ENCODE peak calls at places on chromosome 14, in four cellular contexts. W is GM12865, V is A673, P is glutamatergic neuron. D is an unnamed sample.

GRCh38 chr14:94805726-94806288 is 35.9 kb upstream of the GSC start:
- DNase-seq in P (no peak), W (no peak), V (no peak), D (no peak)

GRCh38 chr14:61455351-61455750 is 134.0 kb downstream of the PRKCH start:
- DNase-seq in W (no peak), P (no peak), V (no peak), D (no peak)

GRCh38 chr14:30560581-30560980 is 1.6 kb downstream of the G2E3 start:
- DNase-seq in W (no peak), P (no peak), V (no peak), D (no peak)

GRCh38 chr14:101836131-101836530 is 74.6 kb downstream of the PPP2R5C start:
- DNase-seq in P (no peak), W (no peak), V (no peak), D (no peak)

GRCh38 chr14:24241829-24242443 is 487 bp downstream of the TINF2 start:
- DNase-seq in P (peak), W (peak), V (peak), D (peak)

GRCh38 chr14:38627163-38627562 is 371.3 kb upstream of the CLEC14A start:
- DNase-seq in W (no peak), P (no peak), V (no peak), D (no peak)

GRCh38 chr14:102431751-102432150 is 69.0 kb downstream of the TECPR2 start:
- DNase-seq in P (no peak), V (no peak), W (no peak), D (no peak)

GRCh38 chr14:64611358-64612020 is 61.7 kb downstream of the PPP1R36 start:
- DNase-seq in V (no peak), P (no peak), W (no peak), D (no peak)

GRCh38 chr14:52551696-52552062 is 626 bp downstream of the TXNDC16 start:
- DNase-seq in W (peak), V (peak), P (no peak), D (no peak)

GRCh38 chr14:56666716-56667115 is 87.1 kb downstream of the TMEM260 start:
- DNase-seq in W (no peak), V (peak), P (no peak), D (no peak)

GRCh38 chr14:61471297-61471980 is 150.1 kb downstream of the PRKCH start:
- DNase-seq in V (no peak), P (no peak), W (no peak), D (no peak)

GRCh38 chr14:37081220-37081619 is 91.2 kb downstream of the SLC25A21 start:
- DNase-seq in P (no peak), W (no peak), V (no peak), D (no peak)

GRCh38 chr14:86462193-86462592 is 932.2 kb downstream of the FLRT2 start:
- DNase-seq in P (no peak), V (peak), W (peak), D (no peak)

GRCh38 chr14:90381011-90381790 is 15.6 kb upstream of the CALM1 start:
- DNase-seq in V (no peak), W (no peak), P (peak), D (no peak)

GRCh38 chr14:106808458-106808857 is 1282.1 kb downstream of the TMEM121 start:
- DNase-seq in W (no peak), P (no peak), V (no peak), D (no peak)

GRCh38 chr14:95260537-95261440 is 58.9 kb downstream of the CLMN start:
- DNase-seq in W (peak), V (peak), P (no peak), D (no peak)

GRCh38 chr14:74948228-74949175 is 6.9 kb downstream of the PGF start:
- DNase-seq in P (no peak), V (no peak), W (no peak), D (no peak)

GRCh38 chr14:61927521-61927920 is 165.3 kb downstream of the SNAPC1 start:
- DNase-seq in P (no peak), V (no peak), W (no peak), D (no peak)

GRCh38 chr14:106442857-106443256 is 916.5 kb downstream of the TMEM121 start:
- DNase-seq in P (no peak), V (peak), W (peak), D (no peak)

GRCh38 chr14:89417469-89418225 is 614 bp upstream of the FOXN3 start:
- DNase-seq in V (peak), W (peak), P (peak), D (no peak)

GRCh38 chr14:76510255-76510654 is 134.3 kb downstream of the ESRRB start:
- DNase-seq in W (no peak), V (no peak), P (no peak), D (no peak)

GRCh38 chr14:89504602-89505320 is 87.7 kb upstream of the FOXN3 start:
- DNase-seq in W (peak), V (no peak), P (no peak), D (no peak)

GRCh38 chr14:89508863-89509262 is 91.8 kb upstream of the FOXN3 start:
- DNase-seq in V (no peak), W (no peak), P (no peak), D (no peak)

GRCh38 chr14:101595349-101595748 is 34.1 kb downstream of the DIO3 start:
- DNase-seq in P (no peak), V (no peak), W (no peak), D (no peak)

GRCh38 chr14:45838597-45838996 is 585.6 kb upstream of the MIS18BP1 start:
- DNase-seq in W (peak), V (no peak), P (no peak), D (no peak)
- TF ChIP-seq CTCF in W (peak), V (peak), P (no peak), D (no peak)

DNA sequence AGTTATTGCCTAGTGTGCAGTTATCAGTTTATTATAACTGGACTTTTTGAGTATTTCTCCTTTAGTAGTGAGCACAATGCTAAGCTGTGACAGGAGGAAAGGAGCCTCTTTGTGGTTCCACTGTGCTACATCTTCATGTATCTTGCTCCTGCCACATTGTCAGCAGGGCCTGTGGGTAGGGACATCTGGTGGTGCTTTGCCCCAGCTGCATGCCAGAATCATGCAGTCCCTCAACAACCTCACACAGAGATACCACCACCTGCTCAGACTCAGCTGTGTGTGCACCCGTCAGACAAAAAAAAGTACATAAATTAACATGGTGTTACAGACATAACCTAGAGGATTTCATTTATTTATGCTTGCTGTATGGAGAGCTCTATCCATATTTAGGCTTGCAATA is 51.1 kb downstream of the MIS18BP1 start:
- DNase-seq in W (peak), V (peak), P (peak), D (no peak)
- TF ChIP-seq CTCF in W (peak), V (peak), P (no peak), D (no peak)

DNA sequence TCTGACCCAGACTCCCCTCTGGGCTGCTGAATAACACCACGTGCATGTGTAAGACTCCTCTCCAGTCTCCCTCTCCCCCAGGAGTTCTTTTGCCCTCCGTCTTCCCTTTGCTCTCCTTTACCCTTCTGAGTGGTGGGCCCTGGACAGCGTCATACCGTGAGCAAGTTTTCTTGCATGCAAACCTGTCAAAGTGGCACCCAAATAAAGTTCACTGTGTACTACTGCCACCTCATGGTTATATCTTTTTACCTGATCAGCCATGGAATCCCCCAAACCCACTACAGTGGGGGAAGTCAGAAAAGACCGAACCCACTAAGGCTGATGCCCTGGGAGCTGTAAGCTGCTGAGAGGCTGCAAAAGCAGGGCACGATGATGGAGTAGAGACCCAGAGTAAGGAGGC is 131.1 kb upstream of the VRK1 start:
- DNase-seq in V (peak), P (no peak), W (no peak), D (no peak)
- TF ChIP-seq CTCF in V (peak), P (no peak), W (no peak), D (no peak)

DNA sequence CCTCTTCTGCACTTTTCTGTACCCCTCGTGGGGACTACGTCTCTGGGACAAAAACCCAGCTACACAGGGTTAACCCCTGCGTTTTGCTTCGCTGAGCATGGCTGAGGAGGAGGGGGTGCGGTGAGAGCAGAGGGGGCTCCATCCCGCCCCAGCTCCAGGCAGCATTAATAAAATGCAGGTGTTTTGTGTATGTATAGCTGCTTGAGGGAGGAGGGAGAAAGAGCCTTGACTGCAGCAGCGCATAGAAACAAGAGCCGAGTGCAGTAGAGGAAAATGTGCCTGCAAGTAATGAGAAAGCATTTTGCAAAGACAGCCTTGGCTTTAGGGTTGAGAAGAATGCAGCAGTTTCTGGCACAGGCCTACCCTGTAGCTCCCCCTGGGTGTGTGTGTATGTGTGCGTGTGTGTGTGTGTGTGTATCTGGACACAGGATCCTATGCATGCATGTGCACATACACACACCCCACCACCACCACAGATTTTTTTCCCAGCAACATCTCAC is 103.9 kb downstream of the ZFP36L1 start:
- DNase-seq in W (peak), P (no peak), V (peak), D (peak)
- TF ChIP-seq CTCF in W (no peak), P (no peak), V (peak), D (no peak)

GRCh38 chr14:50055461-50056228 is 60.7 kb downstream of the VCPKMT start:
- DNase-seq in W (no peak), V (no peak), P (no peak), D (no peak)
- TF ChIP-seq CTCF in W (no peak), V (no peak), P (no peak), D (no peak)

GRCh38 chr14:105022276-105022670 is 1.4 kb upstream of the CDCA4 start:
- DNase-seq in W (no peak), V (no peak), P (no peak), D (no peak)

GRCh38 chr14:105023144-105023543 is 2.3 kb upstream of the CDCA4 start:
- DNase-seq in V (peak), W (no peak), P (no peak), D (no peak)

GRCh38 chr14:105019861-105020814 is 745 bp downstream of the CDCA4 start:
- DNase-seq in W (peak), V (peak), P (peak), D (peak)

GRCh38 chr14:105020815-105021655 is at the start of gene CDCA4:
- DNase-seq in P (peak), W (peak), V (peak), D (peak)

GRCh38 chr14:105021656-105022275 is 883 bp upstream of the CDCA4 start:
- DNase-seq in V (peak), W (peak), P (no peak), D (peak)
- TF ChIP-seq CTCF in V (peak), W (peak), P (no peak), D (no peak)

DNA sequence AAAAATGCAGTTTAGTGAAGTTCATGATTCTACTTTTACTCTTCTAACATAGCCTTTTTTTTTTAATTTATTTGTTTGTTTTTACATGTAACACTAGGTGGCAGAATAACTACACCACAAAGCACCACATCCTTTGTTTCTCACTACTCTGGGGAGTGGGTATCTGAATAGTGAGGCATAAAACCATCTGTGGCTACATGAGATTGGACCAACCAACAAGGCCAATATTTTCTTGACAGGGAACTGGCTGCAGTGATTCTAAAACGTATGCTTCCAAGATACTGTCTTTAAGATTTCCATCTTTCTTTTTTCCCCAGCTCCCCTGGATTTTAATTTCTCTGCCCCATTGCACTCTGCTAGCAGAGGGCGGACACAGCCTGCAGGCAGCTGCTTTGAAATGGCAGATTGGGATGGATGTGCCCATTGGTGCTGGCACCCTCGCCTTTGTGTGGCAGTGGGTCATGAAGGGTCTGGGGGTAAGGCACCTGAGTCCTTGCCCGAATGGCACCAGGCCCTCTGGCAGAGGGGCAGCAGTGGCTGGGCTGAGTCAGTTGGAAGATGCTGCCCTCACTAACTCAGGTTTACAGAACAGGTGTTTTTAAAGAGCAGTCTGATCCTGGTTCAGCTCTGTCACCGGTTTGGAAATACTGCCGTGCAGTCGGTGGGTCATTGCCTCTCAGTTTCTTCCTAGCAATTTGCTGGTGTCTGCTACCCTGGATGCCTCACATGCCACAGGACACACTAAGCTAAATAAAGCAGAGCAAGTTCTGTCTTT is 429.1 kb downstream of the RAD51B start:
- DNase-seq in V (peak), P (peak), W (peak), D (peak)
- TF ChIP-seq CTCF in V (peak), P (peak), W (peak), D (peak)

GRCh38 chr14:92991536-92991935 is 68.6 kb downstream of the CHGA start:
- DNase-seq in P (no peak), V (no peak), W (no peak), D (no peak)

GRCh38 chr14:92988786-92989755 is 66.1 kb downstream of the CHGA start:
- DNase-seq in P (peak), W (no peak), V (peak), D (no peak)

GRCh38 chr14:92993302-92993701 is 70.4 kb downstream of the CHGA start:
- DNase-seq in W (no peak), V (no peak), P (no peak), D (no peak)

GRCh38 chr14:92987713-92988510 is 65.0 kb downstream of the CHGA start:
- DNase-seq in W (no peak), V (no peak), P (peak), D (no peak)

GRCh38 chr14:92990456-92991430 is 67.8 kb downstream of the CHGA start:
- DNase-seq in W (no peak), P (peak), V (no peak), D (no peak)
- TF ChIP-seq CTCF in W (no peak), P (no peak), V (no peak), D (no peak)

GRCh38 chr14:100124551-100125088 is 34.8 kb downstream of the DEGS2 start:
- DNase-seq in P (no peak), W (no peak), V (no peak), D (no peak)

GRCh38 chr14:100121643-100122480 is 37.6 kb downstream of the DEGS2 start:
- DNase-seq in P (no peak), W (no peak), V (no peak), D (no peak)

GRCh38 chr14:100120522-100121269 is 38.7 kb downstream of the DEGS2 start:
- DNase-seq in P (no peak), W (no peak), V (no peak), D (no peak)

GRCh38 chr14:100123618-100124017 is 35.8 kb downstream of the DEGS2 start:
- DNase-seq in V (no peak), P (no peak), W (no peak), D (no peak)

DNA sequence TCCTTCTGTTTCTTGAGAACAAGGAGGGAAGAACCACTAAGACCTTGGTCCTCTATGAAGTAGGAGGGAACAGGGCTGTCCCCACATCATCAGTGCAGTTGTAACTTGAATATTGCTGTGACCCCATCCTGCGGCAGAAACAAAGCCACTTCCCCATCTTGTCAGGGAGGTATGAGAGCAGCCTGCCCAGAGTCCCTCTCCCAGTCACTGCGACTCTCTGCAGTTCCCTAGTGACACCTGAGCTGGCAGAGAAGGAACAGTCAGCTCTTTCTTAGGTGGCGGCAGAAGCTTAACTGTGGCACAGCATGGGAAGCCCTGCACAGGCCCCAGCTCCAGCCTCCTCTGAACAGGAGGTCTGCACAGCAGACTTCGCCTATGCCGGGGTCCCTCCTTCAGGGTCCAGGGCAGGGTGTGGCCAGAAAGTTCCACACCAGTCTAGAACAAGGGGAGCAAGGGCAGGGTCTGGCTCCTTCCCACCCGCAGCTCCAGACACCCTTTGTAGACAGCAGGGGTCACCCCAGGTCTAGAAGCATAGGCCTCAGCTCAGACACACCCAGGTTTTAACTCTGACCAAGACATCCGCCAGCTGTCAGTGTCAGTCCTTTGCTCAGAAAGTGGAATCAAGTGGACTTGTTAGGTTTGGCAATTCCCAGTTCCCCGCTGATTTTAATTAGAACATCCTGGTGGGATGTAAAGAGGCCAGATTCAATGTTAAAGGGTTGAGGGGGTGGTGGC is 36.8 kb downstream of the DEGS2 start:
- DNase-seq in V (no peak), P (no peak), W (no peak), D (no peak)
- TF ChIP-seq CTCF in V (no peak), P (no peak), W (no peak), D (no peak)